ENCODE peak calls at places on chromosome 10, in seven cellular contexts. Q is cardiac muscle cell, C is GM06990, O is transverse colon, B is lower lobe of right lung, R is neuronal stem cell, I is heart left ventricle. T is an unnamed sample.

GRCh38 chr10:103397191-103397825 is 882 bp downstream of the PDCD11 start:
- DNase-seq in Q (peak; percentile 4), C (no peak), O (no peak), B (no peak), R (no peak), I (no peak), T (no peak)

GRCh38 chr10:120069700-120070099 is 177.2 kb downstream of the SEC23IP start:
- DNase-seq in Q (no peak), C (no peak), O (no peak), B (no peak), R (no peak), I (no peak), T (no peak)

GRCh38 chr10:125159486-125159931 is 854 bp downstream of the CTBP2 start:
- DNase-seq in Q (peak; percentile 23), C (no peak), O (no peak), B (peak; percentile 62), R (no peak), I (no peak), T (no peak)

GRCh38 chr10:103833731-103834365 is 21.5 kb downstream of the SH3PXD2A start:
- DNase-seq in Q (peak; percentile 82), C (no peak), O (peak; percentile 78), B (peak; percentile 57), R (no peak), I (peak; percentile 84), T (no peak)

GRCh38 chr10:44946201-44946600 is 13.4 kb upstream of the RASSF4 start:
- DNase-seq in Q (peak; percentile 41), C (no peak), O (no peak), B (no peak), R (no peak), I (peak; percentile 3), T (peak; percentile 39)

GRCh38 chr10:74988055-74988773 is 123.2 kb upstream of the SAMD8 start:
- DNase-seq in Q (peak; percentile 58), C (no peak), O (no peak), B (no peak), R (no peak), I (no peak), T (no peak)

GRCh38 chr10:119981826-119982225 is 89.3 kb downstream of the SEC23IP start:
- DNase-seq in Q (no peak), C (no peak), O (no peak), B (no peak), R (no peak), I (no peak), T (no peak)

GRCh38 chr10:46329690-46330016 is 42.9 kb downstream of the ANTXRL start:
- DNase-seq in Q (no peak), C (no peak), O (no peak), B (no peak), R (no peak), I (no peak), T (no peak)

GRCh38 chr10:94992811-94993210 is 54.4 kb downstream of the CYP2C9 start:
- DNase-seq in Q (no peak), C (no peak), O (no peak), B (no peak), R (no peak), I (no peak), T (peak; percentile 96)

GRCh38 chr10:64648915-64649314 is 1127.7 kb downstream of the REEP3 start:
- DNase-seq in Q (no peak), C (no peak), O (no peak), B (no peak), R (no peak), I (no peak), T (no peak)

GRCh38 chr10:86899670-86900276 is 57.6 kb downstream of the MMRN2 start:
- DNase-seq in Q (peak; percentile 83), C (peak; percentile 12), O (peak; percentile 71), B (no peak), R (peak; percentile 54), I (peak; percentile 73), T (peak; percentile 60)

GRCh38 chr10:101817542-101818118 is 614 bp downstream of the OGA start:
- DNase-seq in Q (peak; percentile 97), C (peak; percentile 46), O (peak; percentile 91), B (peak; percentile 94), R (no peak), I (peak; percentile 88), T (peak; percentile 93)

GRCh38 chr10:91185239-91185875 is 35.1 kb upstream of the PCGF5 start:
- DNase-seq in Q (peak; percentile 52), C (no peak), O (no peak), B (no peak), R (no peak), I (no peak), T (peak; percentile 59)

GRCh38 chr10:125232841-125233240 is 72.5 kb upstream of the CTBP2 start:
- DNase-seq in Q (no peak), C (no peak), O (no peak), B (no peak), R (no peak), I (no peak), T (no peak)

DNA sequence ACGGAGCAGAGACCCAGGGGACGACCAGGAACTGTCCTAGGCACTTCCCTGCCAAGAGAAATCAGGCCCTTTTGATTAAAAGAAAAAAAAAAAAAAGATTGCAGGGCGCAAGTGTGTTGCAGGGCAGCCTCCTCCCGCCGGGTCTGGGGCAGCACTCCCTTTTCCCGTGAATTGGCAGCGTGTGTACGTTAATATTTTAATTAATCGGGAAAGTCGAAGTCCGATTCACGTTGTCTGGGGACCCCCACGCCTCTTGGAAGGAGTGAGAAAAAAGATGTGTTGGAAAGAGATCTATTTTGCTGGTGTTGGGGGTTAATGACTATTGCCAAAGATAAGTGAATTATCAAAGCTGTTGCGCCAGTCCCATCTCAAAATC is 1.3 kb upstream of the EBF3 start:
- DNase-seq in Q (no peak), C (no peak), O (no peak), B (no peak), R (no peak), I (no peak), T (no peak)
- H3K4me3 ChIP-seq in Q (no peak overlapping the region), C (no peak overlapping the region), O (no peak overlapping the region), B (no peak overlapping the region), R (no peak overlapping the region), I (peak overlapping the region; percentile 44), T (no peak overlapping the region)

GRCh38 chr10:121519411-121519810 is 78.8 kb downstream of the FGFR2 start:
- DNase-seq in Q (no peak), C (no peak), O (no peak), B (no peak), R (no peak), I (no peak), T (no peak)
- H3K36me3 ChIP-seq in Q (peaks cover 1% of the 10 kb centered on the region), C (no peaks in the 10 kb centered on the region), O (no peaks in the 10 kb centered on the region), B (peaks cover 12% of the 10 kb centered on the region), R (no peaks in the 10 kb centered on the region), I (no peaks in the 10 kb centered on the region), T (no peaks in the 10 kb centered on the region)

GRCh38 chr10:60139290-60139689 is 232.9 kb upstream of the CCDC6 start:
- DNase-seq in Q (no peak), C (no peak), O (no peak), B (no peak), R (no peak), I (no peak), T (no peak)

GRCh38 chr10:60139798-60140566 is 233.6 kb upstream of the CCDC6 start:
- DNase-seq in Q (peak; percentile 56), C (no peak), O (no peak), B (no peak), R (peak; percentile 33), I (no peak), T (no peak)

GRCh38 chr10:60141916-60142559 is 235.7 kb upstream of the CCDC6 start:
- DNase-seq in Q (no peak), C (no peak), O (no peak), B (no peak), R (no peak), I (no peak), T (no peak)

GRCh38 chr10:60142736-60143135 is 236.4 kb upstream of the CCDC6 start:
- DNase-seq in Q (no peak), C (no peak), O (no peak), B (no peak), R (no peak), I (no peak), T (no peak)

DNA sequence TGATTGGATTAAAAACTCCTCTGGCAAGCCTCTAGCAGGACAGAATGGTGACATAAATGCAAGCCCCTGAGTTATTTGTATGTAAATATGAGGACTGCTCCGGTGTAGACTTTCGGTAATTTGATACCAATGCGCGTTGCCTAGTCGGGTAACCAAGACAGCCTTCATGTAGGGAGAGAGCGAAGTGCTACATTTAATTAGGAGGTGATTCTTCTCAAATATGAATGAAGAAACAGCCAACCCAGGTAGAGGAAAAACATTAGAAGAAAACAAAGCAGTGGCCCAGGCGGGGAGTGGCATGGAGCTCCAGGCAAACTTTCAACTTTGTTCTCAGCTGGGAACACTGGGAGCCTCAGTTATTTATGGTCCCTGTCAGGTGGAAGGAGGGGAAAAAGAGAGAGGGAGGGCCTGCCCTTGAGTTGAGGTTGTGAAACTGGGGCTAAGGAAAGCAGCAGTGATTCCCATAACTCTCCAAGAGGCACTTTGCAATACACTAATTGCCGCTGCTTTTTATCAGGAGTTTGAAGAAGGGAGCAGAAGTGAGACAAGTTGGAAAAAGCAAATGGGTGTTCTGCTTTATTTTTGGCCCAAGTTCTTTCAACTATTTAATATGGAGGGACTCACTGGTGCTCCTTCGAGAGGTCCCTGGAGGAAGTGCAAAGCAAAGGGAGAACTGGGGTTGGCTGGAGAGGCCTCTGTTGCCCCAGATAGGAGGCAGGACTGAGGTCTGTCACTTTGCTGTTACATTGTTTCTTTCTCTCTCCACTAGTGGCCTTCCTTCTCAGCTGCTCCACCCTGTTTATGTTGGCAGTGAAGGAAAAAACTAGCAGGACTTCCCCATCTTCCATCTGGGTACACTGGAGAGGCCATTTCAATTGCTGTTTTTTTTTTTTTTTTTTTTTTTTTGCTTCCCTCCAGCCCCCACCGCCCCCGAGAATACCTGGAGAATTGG is 234.6 kb upstream of the CCDC6 start:
- DNase-seq in Q (peak; percentile 56), C (no peak), O (peak; percentile 70), B (no peak), R (peak; percentile 77), I (peak; percentile 22), T (no peak)
- H3K4me3 ChIP-seq in Q (peak overlapping the region; percentile 63), C (no peak overlapping the region), O (peak overlapping the region; percentile 7), B (no peak overlapping the region), R (peak overlapping the region; percentile 62), I (peak overlapping the region; percentile 1), T (no peak overlapping the region)

GRCh38 chr10:100155936-100156335 is 29.9 kb downstream of the ERLIN1 start:
- DNase-seq in Q (no peak), C (no peak), O (no peak), B (no peak), R (no peak), I (no peak), T (no peak)

GRCh38 chr10:100158044-100158805 is 27.6 kb downstream of the ERLIN1 start:
- DNase-seq in Q (no peak), C (peak; percentile 60), O (no peak), B (no peak), R (no peak), I (no peak), T (no peak)

GRCh38 chr10:100151901-100152300 is 33.9 kb downstream of the ERLIN1 start:
- DNase-seq in Q (no peak), C (no peak), O (no peak), B (no peak), R (no peak), I (no peak), T (no peak)

GRCh38 chr10:100153239-100153840 is 32.5 kb downstream of the ERLIN1 start:
- DNase-seq in Q (no peak), C (no peak), O (no peak), B (no peak), R (no peak), I (no peak), T (no peak)

DNA sequence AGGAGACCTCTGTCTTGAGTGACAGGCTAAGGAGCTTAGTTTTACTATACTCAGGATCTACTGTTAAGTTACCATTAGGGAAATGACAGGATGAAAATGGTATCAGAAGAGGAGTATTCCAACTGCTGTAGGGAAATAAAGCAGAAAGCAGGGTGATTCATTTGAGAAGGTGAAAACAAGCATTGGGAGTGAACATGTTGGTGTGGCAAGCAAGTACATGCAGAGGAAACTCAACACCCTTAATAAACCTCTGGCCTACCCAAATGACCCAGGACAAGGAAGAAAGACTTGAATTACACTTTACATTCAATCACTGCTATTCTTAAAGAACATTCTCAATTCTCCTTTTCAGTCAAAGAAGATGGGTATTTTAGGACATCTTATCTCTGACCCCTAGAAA is 28.7 kb downstream of the ERLIN1 start:
- DNase-seq in Q (no peak), C (no peak), O (no peak), B (no peak), R (no peak), I (no peak), T (no peak)
- H3K36me3 ChIP-seq in Q (peaks cover 11% of the 10 kb centered on the region), C (no peaks in the 10 kb centered on the region), O (no peaks in the 10 kb centered on the region), B (peaks cover 59% of the 10 kb centered on the region), R (peaks cover 8% of the 10 kb centered on the region), I (no peaks in the 10 kb centered on the region), T (peaks cover 71% of the 10 kb centered on the region)

T was measured in SJSA1.